ENCODE peak calls at places on chromosomes 5 and 9, in ten cellular contexts. Q, J, F, R, G, X, E, I, B and M are unnamed samples.

GRCh38 chr9:132534832-132535231 is 47.6 kb upstream of the BARHL1 start:
- DNase-seq in Q (no peak), F (no peak), E (no peak), G (no peak), R (no peak), J (no peak), I (no peak), B (no peak), X (no peak), M (no peak)

GRCh38 chr9:68725070-68725469 is 20.0 kb downstream of the PIP5K1B start:
- DNase-seq in B (no peak), E (no peak), X (no peak), J (no peak), F (no peak), Q (no peak), R (no peak), I (no peak), G (no peak), M (no peak)

GRCh38 chr5:113510836-113511451 is 2.5 kb upstream of the YTHDC2 start:
- DNase-seq in R (no peak), X (no peak), G (no peak), F (peak), B (no peak), Q (peak), I (peak), J (peak), E (no peak), M (no peak)

GRCh38 chr5:74579215-74579614 is 61.3 kb downstream of the ENC1 start:
- DNase-seq in X (no peak), J (peak), G (no peak), F (no peak), Q (no peak), I (no peak), B (no peak), R (no peak), E (no peak), M (no peak)

GRCh38 chr5:54753034-54753433 is 232.4 kb downstream of the ESM1 start:
- DNase-seq in J (peak), G (no peak), B (no peak), I (peak), Q (no peak), F (peak), E (no peak), X (no peak), R (no peak), M (no peak)

GRCh38 chr5:61327761-61328753 is 4.0 kb upstream of the ZSWIM6 start:
- DNase-seq in B (no peak), X (no peak), Q (no peak), J (peak), R (no peak), F (peak), E (no peak), G (no peak), I (peak), M (no peak)

GRCh38 chr5:9301200-9301599 is 244.7 kb downstream of the SEMA5A start:
- DNase-seq in B (no peak), G (no peak), R (no peak), J (no peak), E (no peak), X (peak), F (no peak), Q (no peak), I (no peak), M (no peak)

GRCh38 chr5:50709471-50709870 is 43.0 kb downstream of the PARP8 start:
- DNase-seq in B (no peak), I (peak), E (no peak), R (no peak), J (peak), Q (no peak), G (no peak), X (no peak), F (peak), M (peak)

GRCh38 chr5:175538576-175538975 is 60.2 kb downstream of the SFXN1 start:
- DNase-seq in E (no peak), J (peak), B (no peak), Q (no peak), F (no peak), I (no peak), G (no peak), R (no peak), X (no peak), M (no peak)

GRCh38 chr5:15368835-15369234 is 131.1 kb upstream of the FBXL7 start:
- DNase-seq in G (no peak), I (no peak), X (no peak), F (no peak), J (no peak), Q (no peak), E (no peak), B (no peak), R (no peak), M (no peak)

GRCh38 chr5:220008-220407 is 1.9 kb downstream of the SDHA start:
- DNase-seq in Q (no peak), E (no peak), R (no peak), B (no peak), J (peak), I (no peak), X (no peak), F (peak), G (no peak), M (no peak)

GRCh38 chr5:79929095-79929494 is 62.0 kb downstream of the MTX3 start:
- DNase-seq in G (no peak), R (no peak), E (no peak), Q (no peak), F (no peak), X (no peak), B (no peak), J (peak), I (no peak), M (no peak)

GRCh38 chr9:118962426-118962825 is 406.8 kb downstream of the BRINP1 start:
- DNase-seq in R (peak), E (no peak), X (no peak), Q (no peak), J (no peak), F (peak), B (no peak), G (no peak), I (no peak), M (no peak)

GRCh38 chr5:124176692-124177091 is 569.7 kb downstream of the ZNF608 start:
- DNase-seq in X (no peak), I (no peak), F (peak), B (no peak), R (no peak), E (no peak), G (no peak), Q (no peak), J (no peak), M (no peak)

GRCh38 chr5:148452499-148453193 is 68.9 kb downstream of the FBXO38 start:
- DNase-seq in F (no peak), G (no peak), I (no peak), X (no peak), B (no peak), J (no peak), E (no peak), Q (no peak), R (no peak), M (no peak)

GRCh38 chr5:139678751-139679750 is 30.9 kb downstream of the CXXC5 start:
- DNase-seq in I (no peak), X (no peak), B (no peak), Q (no peak), G (no peak), F (peak), J (no peak), R (peak), E (no peak), M (no peak)

GRCh38 chr5:157747766-157748700 is 4.5 kb downstream of the LSM11 start:
- DNase-seq in Q (no peak), J (no peak), F (peak), E (no peak), X (no peak), R (no peak), I (no peak), B (no peak), G (no peak), M (no peak)

GRCh38 chr5:126108505-126108904 is 314.7 kb upstream of the GRAMD2B start:
- DNase-seq in E (no peak), I (no peak), Q (no peak), R (no peak), B (peak), F (no peak), J (no peak), G (no peak), X (no peak), M (no peak)

GRCh38 chr9:89026878-89027277 is 35.6 kb downstream of the S1PR3 start:
- DNase-seq in E (no peak), F (no peak), G (no peak), J (no peak), X (no peak), I (no peak), B (no peak), R (no peak), Q (no peak), M (no peak)

GRCh38 chr5:43121565-43122484 is 1.1 kb downstream of the ZNF131 start:
- DNase-seq in X (peak), E (no peak), B (no peak), R (peak), F (peak), G (peak), I (peak), J (peak), Q (no peak), M (no peak)

GRCh38 chr5:936149-937144 is 43.8 kb downstream of the TRIP13 start:
- DNase-seq in J (no peak), B (no peak), F (no peak), G (no peak), E (no peak), I (no peak), X (no peak), R (no peak), Q (no peak), M (no peak)

GRCh38 chr5:43041131-43041668 is 1.1 kb upstream of the ANXA2R start:
- DNase-seq in B (no peak), X (no peak), Q (no peak), G (no peak), E (no peak), R (no peak), F (no peak), J (peak), I (no peak), M (no peak)

GRCh38 chr5:90518666-90519065 is 10.7 kb downstream of the LYSMD3 start:
- DNase-seq in B (no peak), R (no peak), I (peak), X (peak), Q (no peak), G (peak), F (peak), J (no peak), E (no peak), M (no peak)

DNA sequence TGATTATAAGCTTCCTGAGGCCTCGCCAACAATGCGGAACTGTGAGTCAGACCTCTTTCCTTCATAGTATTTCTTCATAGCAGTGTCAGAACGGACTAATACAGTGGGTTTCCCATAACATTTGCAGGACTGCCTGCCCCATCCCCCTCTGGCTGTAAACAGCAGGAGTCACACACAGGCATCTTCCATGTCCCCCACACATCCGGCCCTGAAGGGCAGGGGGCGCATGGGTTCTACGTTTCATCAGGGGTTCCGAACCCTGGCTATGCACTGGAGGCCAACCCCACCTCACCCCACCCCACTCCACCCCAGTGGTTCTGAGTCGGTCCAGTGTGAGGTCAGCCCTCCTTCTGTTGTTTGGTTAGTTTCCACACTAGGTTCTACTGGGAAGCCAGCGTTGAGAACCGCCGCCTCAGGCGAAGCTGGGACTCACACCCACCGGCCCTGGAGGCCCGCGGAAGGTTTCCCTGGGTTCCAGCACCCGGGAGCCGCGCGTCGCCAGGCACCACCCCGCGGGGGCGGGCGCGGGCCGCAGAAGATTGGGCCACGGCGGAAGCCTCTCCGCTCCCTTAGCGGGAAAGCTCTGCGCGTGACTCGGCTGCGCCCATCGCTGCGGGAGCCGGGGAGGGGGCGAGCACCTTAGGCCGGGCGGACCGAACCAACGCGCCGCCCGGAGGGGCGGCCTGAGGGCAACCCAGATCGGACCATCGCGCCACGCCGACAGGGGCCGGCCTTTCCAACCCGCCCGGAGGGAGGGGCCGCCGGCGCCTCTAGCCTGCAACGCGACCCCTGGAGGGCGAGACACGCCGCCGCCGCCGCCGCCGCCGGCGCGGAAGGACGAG is at the start of gene RUSC2:
- DNase-seq in Q (peak), I (peak), E (peak), G (peak), F (peak), J (peak), X (peak), B (peak), R (peak), M (peak)
- TF ChIP-seq CTCF in Q (peak), I (peak), E (peak), G (peak), F (peak), J (peak), X (peak), B (peak), R (peak), M (peak)

GRCh38 chr5:32244017-32244416 is 68.7 kb downstream of the MTMR12 start:
- DNase-seq in J (no peak), X (no peak), R (no peak), F (no peak), E (no peak), B (no peak), I (no peak), Q (no peak), G (no peak), M (no peak)
- TF ChIP-seq CTCF in J (no peak), X (no peak), R (no peak), F (no peak), E (no peak), B (peak), I (no peak), Q (no peak), G (no peak), M (no peak)

GRCh38 chr9:127224883-127225739 is 39.5 kb upstream of the GARNL3 start:
- DNase-seq in J (peak), Q (peak), I (peak), B (peak), G (no peak), E (peak), R (peak), F (peak), X (no peak), M (no peak)

GRCh38 chr9:127225747-127226646 is 38.6 kb upstream of the GARNL3 start:
- DNase-seq in Q (no peak), G (no peak), F (peak), E (no peak), R (no peak), X (no peak), I (peak), B (no peak), J (peak), M (no peak)

GRCh38 chr9:127223810-127224177 is 40.8 kb upstream of the GARNL3 start:
- DNase-seq in B (no peak), G (no peak), F (no peak), R (no peak), I (no peak), Q (no peak), E (no peak), X (no peak), J (no peak), M (no peak)

GRCh38 chr9:127223266-127223665 is 41.3 kb upstream of the GARNL3 start:
- DNase-seq in X (no peak), Q (no peak), G (no peak), B (no peak), E (no peak), J (no peak), F (no peak), I (no peak), R (no peak), M (no peak)

DNA sequence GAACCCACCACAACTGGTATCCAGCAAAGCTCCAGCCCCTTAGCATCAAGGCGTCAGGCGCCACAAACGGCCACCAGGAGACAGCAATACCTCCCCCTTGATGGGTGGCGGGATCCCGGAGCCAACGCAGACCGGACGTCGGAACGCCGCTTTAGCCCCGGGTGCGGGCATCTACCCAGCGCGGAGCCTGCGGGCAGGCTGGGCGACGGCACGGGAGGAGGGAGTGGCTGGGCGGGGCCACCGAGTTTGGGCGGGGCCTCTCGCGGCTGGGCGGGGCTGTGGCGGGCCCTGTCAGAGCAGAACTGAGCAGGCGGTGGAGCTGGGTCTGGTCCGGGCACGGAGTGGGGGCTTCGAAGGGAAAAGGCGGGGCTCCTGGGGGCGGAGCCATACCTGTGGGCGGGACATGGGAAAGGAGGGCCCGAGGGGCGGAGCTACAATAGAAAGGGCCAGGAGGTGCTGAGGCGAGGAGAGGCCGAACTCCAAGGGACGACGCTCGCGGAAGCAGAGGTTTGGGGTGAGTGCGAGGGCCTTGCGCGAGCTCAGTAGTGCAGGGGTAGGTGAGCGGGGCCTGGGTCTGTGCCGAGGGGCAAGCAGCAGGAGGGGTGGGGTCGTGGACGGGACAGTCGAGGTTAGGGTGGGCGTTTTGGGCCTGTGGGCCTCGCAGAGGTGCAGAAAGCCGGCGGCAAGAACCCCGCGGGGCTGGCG is 40.2 kb upstream of the GARNL3 start:
- DNase-seq in R (peak), B (peak), E (peak), J (peak), X (no peak), F (peak), Q (peak), G (peak), I (peak), M (no peak)
- TF ChIP-seq CTCF in R (no peak), B (peak), E (peak), J (peak), X (peak), F (no peak), Q (no peak), G (peak), I (peak), M (peak)

GRCh38 chr5:110333384-110333783 is 393.1 kb downstream of the TMEM232 start:
- DNase-seq in F (peak), R (no peak), B (peak), X (no peak), E (no peak), Q (peak), J (peak), G (no peak), I (peak), M (no peak)
- TF ChIP-seq CTCF in F (peak), R (no peak), B (peak), X (no peak), E (no peak), Q (peak), J (peak), G (peak), I (no peak), M (no peak)

GRCh38 chr9:130327070-130327780 is 61.7 kb downstream of the HMCN2 start:
- DNase-seq in I (no peak), B (peak), R (no peak), E (no peak), J (no peak), Q (no peak), F (no peak), X (no peak), G (no peak), M (no peak)
- TF ChIP-seq CTCF in I (peak), B (peak), R (no peak), E (no peak), J (peak), Q (peak), F (peak), X (peak), G (peak), M (peak)

GRCh38 chr9:97874617-97875016 is 21.6 kb downstream of the FOXE1 start:
- DNase-seq in Q (no peak), F (no peak), G (no peak), B (no peak), E (no peak), I (no peak), R (no peak), J (no peak), X (no peak), M (no peak)

GRCh38 chr9:97875111-97875510 is 22.1 kb downstream of the FOXE1 start:
- DNase-seq in E (no peak), B (no peak), G (no peak), J (no peak), I (no peak), Q (no peak), X (no peak), F (no peak), R (no peak), M (no peak)

GRCh38 chr9:97876061-97876460 is 23.0 kb downstream of the FOXE1 start:
- DNase-seq in F (no peak), B (no peak), I (no peak), G (no peak), J (no peak), X (no peak), Q (no peak), R (no peak), E (no peak), M (no peak)

DNA sequence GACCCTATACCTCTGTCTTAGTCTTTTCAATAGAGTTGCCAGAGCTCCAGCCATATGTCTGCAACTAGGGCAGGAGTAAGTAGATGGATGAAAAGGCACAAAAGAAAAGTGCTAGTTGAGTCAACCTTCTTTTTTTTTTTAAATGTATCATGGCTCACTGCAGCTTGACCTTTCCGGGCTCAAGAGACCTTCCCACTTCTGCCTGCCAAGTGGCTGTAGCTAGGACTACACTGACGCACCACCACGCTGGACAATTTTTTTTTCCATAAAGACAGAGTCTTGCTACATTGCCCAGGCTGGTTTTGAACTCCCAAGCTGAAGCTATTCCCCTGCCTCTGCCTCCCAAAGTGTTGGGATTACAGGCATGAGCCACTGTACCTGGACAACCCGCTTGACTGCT is 27.3 kb downstream of the FOXE1 start:
- DNase-seq in Q (no peak), B (no peak), I (peak), R (no peak), G (no peak), F (peak), J (no peak), E (no peak), X (no peak), M (no peak)
- TF ChIP-seq CTCF in Q (no peak), B (no peak), I (no peak), R (no peak), G (no peak), F (no peak), J (no peak), E (no peak), X (no peak), M (no peak)

DNA sequence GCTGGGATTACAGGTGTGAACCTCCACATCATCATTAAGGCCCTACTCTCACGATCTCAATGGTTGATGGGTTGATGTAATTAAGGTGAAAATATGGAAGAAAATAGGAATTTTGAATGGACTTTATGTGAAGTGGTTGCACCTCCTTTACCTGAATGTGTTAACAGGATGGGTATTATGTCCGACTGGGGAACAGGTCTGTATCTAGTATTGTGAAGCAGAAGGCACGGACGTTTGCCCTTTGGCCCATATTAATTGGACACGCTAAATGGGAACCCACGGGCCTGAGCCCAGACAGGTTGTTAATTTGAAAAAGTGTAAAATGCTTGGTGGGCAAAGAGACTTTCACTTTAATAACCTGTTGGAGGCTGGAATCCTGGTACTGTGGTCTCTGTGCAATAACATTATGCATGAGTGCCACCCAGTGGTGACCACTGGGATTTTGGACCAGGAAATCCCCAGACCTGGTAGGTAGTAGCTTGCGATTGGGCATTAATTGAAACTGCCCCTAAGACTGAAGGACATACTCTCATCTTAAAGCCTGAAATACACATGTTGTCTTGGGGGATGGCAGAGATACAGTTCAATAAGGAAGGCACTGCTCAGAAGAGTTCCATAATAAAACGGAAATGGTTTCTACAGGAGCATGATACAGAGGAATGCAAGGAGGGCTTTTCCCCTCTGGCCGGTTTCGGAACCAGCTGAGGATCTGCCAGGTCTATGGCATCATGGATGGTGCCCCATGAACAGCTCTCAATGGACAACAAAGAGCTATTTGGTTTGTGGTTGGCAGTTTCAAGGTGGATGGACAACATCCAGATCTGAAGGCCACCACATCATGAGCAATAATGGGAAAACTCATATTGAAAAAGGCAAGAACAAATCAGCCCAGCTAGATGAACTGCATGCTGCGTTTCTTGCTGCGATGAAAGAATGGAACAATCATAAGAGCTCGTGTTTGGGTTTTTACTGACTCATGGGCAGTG is 26.2 kb upstream of the BICD2 start:
- DNase-seq in X (peak), J (peak), F (peak), B (peak), R (peak), Q (peak), G (peak), I (peak), E (no peak), M (peak)
- TF ChIP-seq CTCF in X (peak), J (peak), F (peak), B (peak), R (peak), Q (peak), G (peak), I (peak), E (peak), M (peak)